ENCODE peak calls at places on chromosomes 1 and 21, in eight cellular contexts. One of them, this sample, is unnamed.
A peak's percentile ranks its signal among the peaks of the same experiment; 100 is the strongest.

GRCh38 chr1:110087812-110088738 is 17.6 kb upstream of the ALX3 start:
- DNase-seq in heart left ventricle: peak; percentile 44
- DNase-seq in esophagus squamous epithelium: no peak
- DNase-seq in right lobe of liver: no peak
- DNase-seq in IMR-90: peak; percentile 56
- DNase-seq in prostate gland: peak; percentile 43
- DNase-seq in endothelial cell of umbilical vein: peak; percentile 53
- DNase-seq in stomach: peak; percentile 52
- DNase-seq in this sample: peak; percentile 82

GRCh38 chr21:32772281-32773047 is 909 bp upstream of the PAXBP1 start:
- DNase-seq in endothelial cell of umbilical vein: peak; percentile 60
- DNase-seq in right lobe of liver: peak; percentile 65
- DNase-seq in esophagus squamous epithelium: no peak
- DNase-seq in IMR-90: peak; percentile 20
- DNase-seq in heart left ventricle: no peak
- DNase-seq in prostate gland: peak; percentile 19
- DNase-seq in stomach: peak; percentile 44
- DNase-seq in this sample: peak; percentile 18

GRCh38 chr1:215631489-215631888 is 64.4 kb downstream of the KCTD3 start:
- DNase-seq in IMR-90: peak; percentile 74
- DNase-seq in endothelial cell of umbilical vein: no peak
- DNase-seq in right lobe of liver: peak; percentile 68
- DNase-seq in heart left ventricle: no peak
- DNase-seq in prostate gland: no peak
- DNase-seq in esophagus squamous epithelium: no peak
- DNase-seq in stomach: no peak
- DNase-seq in this sample: peak; percentile 46

GRCh38 chr1:35049116-35049515 is 17.4 kb upstream of the ZMYM6 start:
- DNase-seq in stomach: no peak
- DNase-seq in endothelial cell of umbilical vein: no peak
- DNase-seq in IMR-90: no peak
- DNase-seq in heart left ventricle: no peak
- DNase-seq in esophagus squamous epithelium: no peak
- DNase-seq in prostate gland: no peak
- DNase-seq in right lobe of liver: no peak
- DNase-seq in this sample: no peak

GRCh38 chr1:58391056-58391455 is 155.5 kb downstream of the OMA1 start:
- DNase-seq in right lobe of liver: no peak
- DNase-seq in stomach: no peak
- DNase-seq in IMR-90: no peak
- DNase-seq in endothelial cell of umbilical vein: no peak
- DNase-seq in esophagus squamous epithelium: no peak
- DNase-seq in heart left ventricle: peak; percentile 28
- DNase-seq in prostate gland: no peak
- DNase-seq in this sample: no peak

GRCh38 chr1:234980224-234980656 is 148.4 kb downstream of the TOMM20 start:
- DNase-seq in esophagus squamous epithelium: no peak
- DNase-seq in stomach: no peak
- DNase-seq in IMR-90: no peak
- DNase-seq in endothelial cell of umbilical vein: no peak
- DNase-seq in right lobe of liver: no peak
- DNase-seq in prostate gland: no peak
- DNase-seq in heart left ventricle: no peak
- DNase-seq in this sample: no peak

GRCh38 chr21:25298512-25299491 is 308.5 kb downstream of the MRPL39 start:
- DNase-seq in IMR-90: no peak
- DNase-seq in right lobe of liver: no peak
- DNase-seq in endothelial cell of umbilical vein: no peak
- DNase-seq in heart left ventricle: no peak
- DNase-seq in esophagus squamous epithelium: no peak
- DNase-seq in stomach: no peak
- DNase-seq in prostate gland: no peak
- DNase-seq in this sample: no peak

GRCh38 chr1:240027059-240027462 is 64.6 kb upstream of the FMN2 start:
- DNase-seq in esophagus squamous epithelium: no peak
- DNase-seq in IMR-90: peak; percentile 67
- DNase-seq in right lobe of liver: no peak
- DNase-seq in heart left ventricle: no peak
- DNase-seq in endothelial cell of umbilical vein: peak; percentile 44
- DNase-seq in prostate gland: no peak
- DNase-seq in stomach: no peak
- DNase-seq in this sample: no peak

DNA sequence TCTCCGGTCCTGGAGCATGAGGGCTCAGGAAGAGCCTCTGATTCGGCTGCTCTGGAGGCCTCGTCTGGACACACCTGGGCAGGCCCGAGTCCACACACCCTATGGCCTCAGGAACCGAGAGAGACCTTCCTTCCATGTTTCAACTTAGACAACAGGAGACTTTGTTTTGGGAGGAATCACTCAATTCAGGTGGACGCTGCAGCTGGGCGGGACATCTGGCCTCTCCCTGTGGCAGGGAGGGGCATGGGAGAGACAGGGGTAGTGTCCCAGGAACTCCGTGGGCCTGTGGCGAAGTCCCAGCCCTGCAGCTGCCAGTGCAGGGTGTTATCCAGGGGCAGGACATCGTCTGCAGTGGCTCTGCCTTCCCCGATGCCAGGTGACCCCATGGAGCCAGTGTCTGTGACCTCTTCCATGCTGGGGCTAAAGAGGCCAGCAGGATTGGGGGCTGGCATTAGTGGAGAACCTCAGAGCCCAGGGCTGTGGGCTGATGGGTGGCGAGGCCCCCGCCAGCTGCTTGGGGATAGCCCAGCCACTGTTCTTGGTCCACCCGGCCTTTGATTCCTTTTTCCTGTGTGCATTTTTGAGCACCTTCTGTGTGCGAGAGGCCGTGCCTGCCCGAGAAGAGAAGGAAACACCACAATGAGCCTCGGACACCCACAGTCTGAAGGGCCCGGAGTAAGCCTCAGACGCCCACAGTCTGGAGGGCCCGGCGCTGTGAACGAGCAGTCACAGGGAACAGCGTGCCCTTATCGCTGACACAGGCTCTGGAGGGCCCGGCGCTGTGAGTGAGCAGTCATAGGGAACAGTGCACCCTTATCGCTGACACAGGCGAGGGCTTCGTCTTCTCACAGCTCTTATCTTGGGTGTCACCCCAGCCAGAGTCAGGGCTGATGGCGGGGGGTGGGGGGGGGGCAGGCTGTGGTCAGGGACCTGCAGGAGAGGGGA is 6.2 kb downstream of the COL18A1 start:
- DNase-seq in heart left ventricle: peak; percentile 77
- DNase-seq in prostate gland: no peak
- DNase-seq in esophagus squamous epithelium: no peak
- DNase-seq in stomach: no peak
- DNase-seq in endothelial cell of umbilical vein: no peak
- DNase-seq in right lobe of liver: peak; percentile 59
- DNase-seq in IMR-90: no peak
- DNase-seq in this sample: no peak
- TF ChIP-seq POLR2A in heart left ventricle: no peak
- TF ChIP-seq POLR2A in prostate gland: no peak
- TF ChIP-seq POLR2A in esophagus squamous epithelium: no peak
- TF ChIP-seq POLR2A in stomach: no peak
- TF ChIP-seq POLR2A in endothelial cell of umbilical vein: no peak
- TF ChIP-seq POLR2A in right lobe of liver: no peak
- TF ChIP-seq POLR2A in IMR-90: no peak
- TF ChIP-seq POLR2A in this sample: no peak

GRCh38 chr1:145729196-145729595 is 9.9 kb downstream of the CD160 start:
- DNase-seq in prostate gland: no peak
- DNase-seq in stomach: no peak
- DNase-seq in right lobe of liver: no peak
- DNase-seq in endothelial cell of umbilical vein: no peak
- DNase-seq in IMR-90: no peak
- DNase-seq in heart left ventricle: no peak
- DNase-seq in esophagus squamous epithelium: no peak
- DNase-seq in this sample: no peak

GRCh38 chr1:145730900-145731299 is 11.6 kb downstream of the CD160 start:
- DNase-seq in prostate gland: no peak
- DNase-seq in stomach: no peak
- DNase-seq in esophagus squamous epithelium: no peak
- DNase-seq in endothelial cell of umbilical vein: no peak
- DNase-seq in IMR-90: no peak
- DNase-seq in right lobe of liver: no peak
- DNase-seq in heart left ventricle: no peak
- DNase-seq in this sample: no peak

GRCh38 chr1:145736191-145736590 is 16.9 kb downstream of the CD160 start:
- DNase-seq in endothelial cell of umbilical vein: no peak
- DNase-seq in prostate gland: no peak
- DNase-seq in IMR-90: no peak
- DNase-seq in heart left ventricle: no peak
- DNase-seq in right lobe of liver: no peak
- DNase-seq in esophagus squamous epithelium: no peak
- DNase-seq in stomach: no peak
- DNase-seq in this sample: no peak

GRCh38 chr1:145729661-145730436 is 10.6 kb downstream of the CD160 start:
- DNase-seq in right lobe of liver: no peak
- DNase-seq in heart left ventricle: no peak
- DNase-seq in esophagus squamous epithelium: no peak
- DNase-seq in stomach: no peak
- DNase-seq in endothelial cell of umbilical vein: no peak
- DNase-seq in IMR-90: no peak
- DNase-seq in prostate gland: no peak
- DNase-seq in this sample: no peak

DNA sequence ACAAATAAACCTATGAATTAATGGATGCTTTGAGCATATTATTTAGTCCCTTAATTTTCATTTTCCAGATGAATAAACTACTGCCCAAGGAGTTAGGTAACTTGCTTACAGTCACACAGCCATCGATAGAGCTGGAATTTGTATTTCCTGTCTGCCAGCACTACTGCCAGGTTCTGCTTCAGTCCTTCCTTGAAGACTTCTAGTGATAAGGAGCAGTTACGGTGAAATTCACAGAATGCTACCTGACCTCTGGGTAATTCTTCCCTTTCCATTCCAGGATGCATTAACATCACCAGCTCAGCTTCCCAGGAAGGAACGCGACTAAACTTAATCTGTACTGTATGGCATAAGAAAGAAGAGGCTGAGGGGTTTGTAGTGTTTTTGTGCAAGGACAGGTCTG is 11.2 kb downstream of the CD160 start:
- DNase-seq in right lobe of liver: no peak
- DNase-seq in esophagus squamous epithelium: no peak
- DNase-seq in heart left ventricle: no peak
- DNase-seq in stomach: no peak
- DNase-seq in endothelial cell of umbilical vein: no peak
- DNase-seq in IMR-90: no peak
- DNase-seq in prostate gland: no peak
- DNase-seq in this sample: no peak
- TF ChIP-seq POLR2A in right lobe of liver: no peak
- TF ChIP-seq POLR2A in esophagus squamous epithelium: no peak
- TF ChIP-seq POLR2A in heart left ventricle: no peak
- TF ChIP-seq POLR2A in stomach: no peak
- TF ChIP-seq POLR2A in endothelial cell of umbilical vein: no peak
- TF ChIP-seq POLR2A in IMR-90: no peak
- TF ChIP-seq POLR2A in prostate gland: no peak
- TF ChIP-seq POLR2A in this sample: no peak

GRCh38 chr1:22451702-22452400 is at the start of gene ZBTB40:
- DNase-seq in prostate gland: peak; percentile 93
- DNase-seq in heart left ventricle: peak; percentile 97
- DNase-seq in right lobe of liver: peak; percentile 99
- DNase-seq in IMR-90: peak; percentile 98
- DNase-seq in stomach: peak; percentile 97
- DNase-seq in endothelial cell of umbilical vein: peak; percentile 99
- DNase-seq in esophagus squamous epithelium: peak; percentile 84
- DNase-seq in this sample: peak; percentile 70

GRCh38 chr1:22453181-22453580 is 1.5 kb downstream of the ZBTB40 start:
- DNase-seq in right lobe of liver: no peak
- DNase-seq in endothelial cell of umbilical vein: no peak
- DNase-seq in esophagus squamous epithelium: no peak
- DNase-seq in IMR-90: no peak
- DNase-seq in prostate gland: no peak
- DNase-seq in stomach: no peak
- DNase-seq in heart left ventricle: no peak
- DNase-seq in this sample: no peak

GRCh38 chr1:22454476-22455056 is 2.9 kb downstream of the ZBTB40 start:
- DNase-seq in heart left ventricle: no peak
- DNase-seq in stomach: peak; percentile 61
- DNase-seq in prostate gland: no peak
- DNase-seq in endothelial cell of umbilical vein: no peak
- DNase-seq in IMR-90: no peak
- DNase-seq in esophagus squamous epithelium: no peak
- DNase-seq in right lobe of liver: no peak
- DNase-seq in this sample: no peak

GRCh38 chr1:22450421-22451021 is 1.1 kb upstream of the ZBTB40 start:
- DNase-seq in esophagus squamous epithelium: no peak
- DNase-seq in heart left ventricle: no peak
- DNase-seq in prostate gland: no peak
- DNase-seq in endothelial cell of umbilical vein: no peak
- DNase-seq in right lobe of liver: no peak
- DNase-seq in stomach: no peak
- DNase-seq in IMR-90: no peak
- DNase-seq in this sample: no peak

DNA sequence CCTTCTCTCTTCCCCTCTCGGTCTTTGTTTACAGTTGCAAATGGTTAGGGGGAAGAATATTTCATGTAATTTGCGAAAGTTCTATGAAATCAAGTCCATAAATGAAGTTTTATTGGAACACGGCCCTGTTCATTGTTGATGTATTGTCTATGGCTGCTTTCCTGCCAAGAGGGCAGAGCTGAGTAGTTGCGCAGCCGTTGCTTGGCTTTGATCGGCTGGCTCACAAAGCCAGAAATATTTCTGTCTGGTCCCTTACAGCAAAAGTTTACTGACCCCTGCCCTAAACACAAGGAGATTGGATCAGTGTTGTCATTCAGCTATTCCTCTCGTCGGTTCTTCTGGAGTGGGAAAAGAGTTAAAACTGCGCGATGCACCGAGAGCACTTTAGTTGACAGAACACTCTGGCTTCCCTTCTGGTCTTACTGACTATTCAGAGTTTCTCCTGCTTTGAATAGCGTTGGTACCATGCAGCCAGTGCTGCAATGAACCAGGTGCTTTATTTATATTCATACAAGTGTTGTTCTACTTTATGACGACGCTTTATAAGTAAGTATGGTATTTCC is 831 bp downstream of the ZBTB40 start:
- DNase-seq in prostate gland: peak; percentile 34
- DNase-seq in heart left ventricle: peak; percentile 49
- DNase-seq in stomach: no peak
- DNase-seq in IMR-90: peak; percentile 38
- DNase-seq in esophagus squamous epithelium: no peak
- DNase-seq in right lobe of liver: peak; percentile 58
- DNase-seq in endothelial cell of umbilical vein: peak; percentile 83
- DNase-seq in this sample: no peak
- TF ChIP-seq POLR2A in prostate gland: no peak
- TF ChIP-seq POLR2A in heart left ventricle: no peak
- TF ChIP-seq POLR2A in stomach: no peak
- TF ChIP-seq POLR2A in IMR-90: no peak
- TF ChIP-seq POLR2A in esophagus squamous epithelium: no peak
- TF ChIP-seq POLR2A in right lobe of liver: no peak
- TF ChIP-seq POLR2A in endothelial cell of umbilical vein: no peak
- TF ChIP-seq POLR2A in this sample: no peak

GRCh38 chr1:43292151-43292550 is 6.8 kb upstream of the C1orf210 start:
- DNase-seq in endothelial cell of umbilical vein: no peak
- DNase-seq in heart left ventricle: no peak
- DNase-seq in right lobe of liver: no peak
- DNase-seq in esophagus squamous epithelium: no peak
- DNase-seq in stomach: no peak
- DNase-seq in IMR-90: no peak
- DNase-seq in prostate gland: no peak
- DNase-seq in this sample: no peak

GRCh38 chr1:43294761-43295160 is 6.0 kb upstream of the TIE1 start:
- DNase-seq in stomach: no peak
- DNase-seq in endothelial cell of umbilical vein: no peak
- DNase-seq in prostate gland: no peak
- DNase-seq in right lobe of liver: no peak
- DNase-seq in esophagus squamous epithelium: no peak
- DNase-seq in heart left ventricle: no peak
- DNase-seq in IMR-90: no peak
- DNase-seq in this sample: no peak

GRCh38 chr1:43292679-43293078 is 7.3 kb upstream of the C1orf210 start:
- DNase-seq in stomach: no peak
- DNase-seq in prostate gland: no peak
- DNase-seq in heart left ventricle: no peak
- DNase-seq in IMR-90: no peak
- DNase-seq in endothelial cell of umbilical vein: no peak
- DNase-seq in right lobe of liver: no peak
- DNase-seq in esophagus squamous epithelium: no peak
- DNase-seq in this sample: no peak

GRCh38 chr1:43293171-43293570 is 7.6 kb upstream of the TIE1 start:
- DNase-seq in heart left ventricle: no peak
- DNase-seq in endothelial cell of umbilical vein: no peak
- DNase-seq in prostate gland: no peak
- DNase-seq in IMR-90: no peak
- DNase-seq in esophagus squamous epithelium: no peak
- DNase-seq in right lobe of liver: no peak
- DNase-seq in stomach: no peak
- DNase-seq in this sample: no peak

DNA sequence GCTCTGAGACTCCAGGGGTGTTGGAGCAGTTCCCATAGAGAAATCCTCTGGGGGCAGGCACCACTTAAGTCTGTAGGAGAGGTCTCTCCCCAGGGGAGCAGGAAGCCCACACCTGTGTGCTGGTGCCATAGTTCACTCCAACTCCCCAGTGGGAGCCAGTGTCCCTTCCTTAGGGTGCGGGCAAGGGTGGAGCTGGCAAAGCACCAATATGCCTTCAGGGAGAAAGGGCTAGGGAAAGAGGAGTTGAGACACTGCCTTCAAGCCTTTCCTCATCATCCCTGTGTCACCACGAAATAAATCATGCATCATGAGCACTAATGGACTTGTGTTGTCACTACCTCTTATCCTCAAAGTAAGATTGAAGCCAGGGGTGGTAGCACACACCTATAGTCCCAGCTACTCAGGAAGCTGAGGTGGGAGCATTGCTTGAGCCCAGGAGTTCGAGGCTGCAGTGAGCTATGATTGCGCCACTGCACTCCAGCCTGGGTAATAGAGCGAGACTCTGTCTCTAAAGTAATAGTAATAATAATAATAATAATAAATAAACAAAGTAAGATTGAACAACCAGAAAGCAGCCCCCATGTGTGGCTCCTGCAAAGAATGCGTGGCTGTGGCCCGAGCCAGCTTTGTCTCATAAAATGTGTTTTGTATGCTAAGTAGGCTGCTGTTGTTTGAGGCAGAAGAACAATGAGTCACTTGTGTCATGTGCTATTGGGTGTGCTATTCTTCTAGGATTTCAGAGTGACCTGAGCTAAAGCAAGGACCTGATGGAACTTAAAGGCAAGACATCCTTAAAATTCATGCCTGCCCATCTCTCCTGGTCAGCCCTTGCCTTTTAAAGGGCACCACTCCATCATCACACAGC is 6.7 kb upstream of the TIE1 start:
- DNase-seq in IMR-90: peak; percentile 56
- DNase-seq in heart left ventricle: no peak
- DNase-seq in stomach: no peak
- DNase-seq in esophagus squamous epithelium: no peak
- DNase-seq in endothelial cell of umbilical vein: peak; percentile 82
- DNase-seq in right lobe of liver: no peak
- DNase-seq in prostate gland: peak; percentile 47
- DNase-seq in this sample: peak; percentile 52
- TF ChIP-seq POLR2A in IMR-90: no peak
- TF ChIP-seq POLR2A in heart left ventricle: peak; percentile 15
- TF ChIP-seq POLR2A in stomach: no peak
- TF ChIP-seq POLR2A in esophagus squamous epithelium: no peak
- TF ChIP-seq POLR2A in endothelial cell of umbilical vein: no peak
- TF ChIP-seq POLR2A in right lobe of liver: no peak
- TF ChIP-seq POLR2A in prostate gland: peak; percentile 18
- TF ChIP-seq POLR2A in this sample: no peak